ENCODE peak calls at places on chromosomes 3 and 15, in nine cellular contexts. One of them, this sample, is unnamed.

GRCh38 chr3:38438421-38438820 is 15.3 kb upstream of the ACVR2B start:
- DNase-seq in OCI-LY7: no peak
- DNase-seq in transverse colon: peak; percentile 21
- DNase-seq in tibial nerve: no peak
- DNase-seq in AG10803: no peak
- DNase-seq in cardiac fibroblast: no peak
- DNase-seq in GM12865: peak; percentile 13
- DNase-seq in cardiac muscle cell: peak; percentile 45
- DNase-seq in HCT116: no peak
- DNase-seq in this sample: no peak

GRCh38 chr15:64070965-64071851 is 22.4 kb downstream of the CIAO2A start:
- DNase-seq in OCI-LY7: no peak
- DNase-seq in transverse colon: peak; percentile 47
- DNase-seq in tibial nerve: peak; percentile 33
- DNase-seq in AG10803: peak; percentile 72
- DNase-seq in cardiac fibroblast: peak; percentile 88
- DNase-seq in GM12865: no peak
- DNase-seq in cardiac muscle cell: peak; percentile 86
- DNase-seq in HCT116: no peak
- DNase-seq in this sample: no peak

GRCh38 chr15:38079236-38079635 is 144.8 kb downstream of the TMCO5A start:
- DNase-seq in OCI-LY7: peak; percentile 22
- DNase-seq in transverse colon: no peak
- DNase-seq in tibial nerve: no peak
- DNase-seq in AG10803: no peak
- DNase-seq in cardiac fibroblast: no peak
- DNase-seq in GM12865: no peak
- DNase-seq in cardiac muscle cell: no peak
- DNase-seq in HCT116: no peak
- DNase-seq in this sample: no peak

GRCh38 chr15:43748376-43748775 is 2.1 kb downstream of the PDIA3 start:
- DNase-seq in OCI-LY7: peak; percentile 24
- DNase-seq in transverse colon: no peak
- DNase-seq in tibial nerve: no peak
- DNase-seq in AG10803: peak; percentile 34
- DNase-seq in cardiac fibroblast: peak; percentile 26
- DNase-seq in GM12865: peak; percentile 35
- DNase-seq in cardiac muscle cell: peak; percentile 25
- DNase-seq in HCT116: no peak
- DNase-seq in this sample: no peak

GRCh38 chr15:58731756-58732535 is 17.6 kb downstream of the ADAM10 start:
- DNase-seq in OCI-LY7: no peak
- DNase-seq in transverse colon: no peak
- DNase-seq in tibial nerve: no peak
- DNase-seq in AG10803: peak; percentile 67
- DNase-seq in cardiac fibroblast: peak; percentile 72
- DNase-seq in GM12865: no peak
- DNase-seq in cardiac muscle cell: peak; percentile 66
- DNase-seq in HCT116: peak; percentile 72
- DNase-seq in this sample: no peak

GRCh38 chr3:123586131-123586530 is 1.3 kb upstream of the HACD2 start:
- DNase-seq in OCI-LY7: peak; percentile 65
- DNase-seq in transverse colon: peak; percentile 60
- DNase-seq in tibial nerve: no peak
- DNase-seq in AG10803: peak; percentile 31
- DNase-seq in cardiac fibroblast: peak; percentile 56
- DNase-seq in GM12865: peak; percentile 73
- DNase-seq in cardiac muscle cell: peak; percentile 63
- DNase-seq in HCT116: peak; percentile 67
- DNase-seq in this sample: peak; percentile 45

GRCh38 chr15:66955871-66956585 is 109.4 kb upstream of the SMAD3 start:
- DNase-seq in OCI-LY7: no peak
- DNase-seq in transverse colon: no peak
- DNase-seq in tibial nerve: no peak
- DNase-seq in AG10803: peak; percentile 43
- DNase-seq in cardiac fibroblast: peak; percentile 34
- DNase-seq in GM12865: no peak
- DNase-seq in cardiac muscle cell: peak; percentile 17
- DNase-seq in HCT116: peak; percentile 56
- DNase-seq in this sample: no peak

GRCh38 chr15:68614621-68615035 is 35.8 kb downstream of the CORO2B start:
- DNase-seq in OCI-LY7: no peak
- DNase-seq in transverse colon: no peak
- DNase-seq in tibial nerve: peak; percentile 30
- DNase-seq in AG10803: no peak
- DNase-seq in cardiac fibroblast: peak; percentile 45
- DNase-seq in GM12865: no peak
- DNase-seq in cardiac muscle cell: peak; percentile 57
- DNase-seq in HCT116: no peak
- DNase-seq in this sample: no peak

GRCh38 chr3:138949445-138950005 is 2.5 kb downstream of the FOXL2NB start:
- DNase-seq in OCI-LY7: no peak
- DNase-seq in transverse colon: no peak
- DNase-seq in tibial nerve: no peak
- DNase-seq in AG10803: no peak
- DNase-seq in cardiac fibroblast: no peak
- DNase-seq in GM12865: no peak
- DNase-seq in cardiac muscle cell: no peak
- DNase-seq in HCT116: no peak
- DNase-seq in this sample: no peak

GRCh38 chr3:138949002-138949418 is 2.0 kb downstream of the FOXL2NB start:
- DNase-seq in OCI-LY7: no peak
- DNase-seq in transverse colon: no peak
- DNase-seq in tibial nerve: no peak
- DNase-seq in AG10803: no peak
- DNase-seq in cardiac fibroblast: no peak
- DNase-seq in GM12865: no peak
- DNase-seq in cardiac muscle cell: no peak
- DNase-seq in HCT116: no peak
- DNase-seq in this sample: no peak

GRCh38 chr3:138948371-138949001 is 1.5 kb downstream of the FOXL2NB start:
- DNase-seq in OCI-LY7: no peak
- DNase-seq in transverse colon: no peak
- DNase-seq in tibial nerve: no peak
- DNase-seq in AG10803: no peak
- DNase-seq in cardiac fibroblast: no peak
- DNase-seq in GM12865: no peak
- DNase-seq in cardiac muscle cell: no peak
- DNase-seq in HCT116: no peak
- DNase-seq in this sample: no peak

GRCh38 chr3:138950701-138951100 is 3.7 kb downstream of the FOXL2NB start:
- DNase-seq in OCI-LY7: no peak
- DNase-seq in transverse colon: no peak
- DNase-seq in tibial nerve: no peak
- DNase-seq in AG10803: no peak
- DNase-seq in cardiac fibroblast: no peak
- DNase-seq in GM12865: no peak
- DNase-seq in cardiac muscle cell: no peak
- DNase-seq in HCT116: no peak
- DNase-seq in this sample: no peak

DNA sequence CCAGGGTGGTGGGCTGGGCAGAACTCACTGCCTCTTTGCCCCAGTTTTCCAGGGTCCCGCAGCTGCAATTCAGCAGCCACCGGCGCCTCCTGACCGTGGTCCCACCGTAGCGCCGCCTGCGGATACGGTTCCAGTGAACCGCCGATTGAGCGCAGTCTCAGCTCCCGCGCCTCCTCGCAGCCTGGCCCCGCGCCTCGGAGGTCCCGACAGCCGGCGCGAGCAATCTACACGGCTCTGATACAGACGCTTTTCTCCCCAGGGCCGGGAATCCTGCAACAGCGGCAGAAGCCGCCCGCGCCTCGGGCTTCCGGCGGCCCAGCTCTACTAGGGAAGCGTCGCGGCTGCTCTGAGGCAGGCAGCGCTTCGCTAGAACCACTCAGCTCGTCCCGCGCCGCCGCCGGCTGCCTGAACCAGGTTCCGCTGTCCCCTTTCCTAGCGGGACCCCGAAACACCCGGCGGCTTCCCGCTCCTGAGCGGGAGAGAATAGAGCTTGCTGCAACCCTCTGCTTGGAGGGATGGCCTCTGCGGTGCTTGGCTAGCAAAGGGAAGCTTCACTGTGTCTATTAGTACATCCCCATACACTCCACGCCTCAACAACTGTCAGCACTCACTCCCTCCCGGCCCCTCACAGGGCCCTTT is 3.1 kb downstream of the FOXL2NB start:
- DNase-seq in OCI-LY7: no peak
- DNase-seq in transverse colon: no peak
- DNase-seq in tibial nerve: no peak
- DNase-seq in AG10803: no peak
- DNase-seq in cardiac fibroblast: peak; percentile 36
- DNase-seq in GM12865: no peak
- DNase-seq in cardiac muscle cell: peak; percentile 59
- DNase-seq in HCT116: no peak
- DNase-seq in this sample: no peak
- H3K4me3 ChIP-seq in OCI-LY7: no peak overlapping the region
- H3K4me3 ChIP-seq in transverse colon: peak overlapping the region; percentile 44
- H3K4me3 ChIP-seq in tibial nerve: peak overlapping the region; percentile 45
- H3K4me3 ChIP-seq in AG10803: no peak overlapping the region
- H3K4me3 ChIP-seq in cardiac fibroblast: peak overlapping the region; percentile 40
- H3K4me3 ChIP-seq in GM12865: no peak overlapping the region
- H3K4me3 ChIP-seq in cardiac muscle cell: peak overlapping the region; percentile 31
- H3K4me3 ChIP-seq in HCT116: no peak overlapping the region
- H3K4me3 ChIP-seq in this sample: no peak overlapping the region

DNA sequence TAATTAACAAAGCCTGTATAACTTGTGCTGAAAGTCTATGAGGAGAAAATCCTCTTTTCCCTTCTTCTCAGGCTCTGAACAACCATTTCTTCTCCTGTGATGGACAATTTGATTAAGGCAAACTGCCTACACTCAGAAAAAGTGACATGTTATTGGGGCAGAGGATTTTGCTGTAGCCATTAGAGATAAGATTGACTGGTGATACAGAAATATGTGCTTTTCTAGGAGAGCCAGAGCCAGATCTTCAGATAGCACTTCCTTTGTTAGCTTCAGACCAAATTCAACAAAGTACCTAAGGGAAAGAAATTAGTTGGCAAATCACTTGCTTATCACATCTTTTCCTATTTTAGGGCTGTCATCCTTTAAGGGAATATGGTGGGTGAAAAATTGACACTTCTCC is 259.9 kb downstream of the ARPP21 start:
- DNase-seq in OCI-LY7: no peak
- DNase-seq in transverse colon: no peak
- DNase-seq in tibial nerve: no peak
- DNase-seq in AG10803: no peak
- DNase-seq in cardiac fibroblast: no peak
- DNase-seq in GM12865: no peak
- DNase-seq in cardiac muscle cell: no peak
- DNase-seq in HCT116: no peak
- DNase-seq in this sample: no peak
- TF ChIP-seq CTCF in OCI-LY7: no peak
- TF ChIP-seq CTCF in transverse colon: no peak
- TF ChIP-seq CTCF in tibial nerve: no peak
- TF ChIP-seq CTCF in AG10803: no peak
- TF ChIP-seq CTCF in cardiac fibroblast: no peak
- TF ChIP-seq CTCF in GM12865: no peak
- TF ChIP-seq CTCF in cardiac muscle cell: no peak
- TF ChIP-seq CTCF in HCT116: no peak
- TF ChIP-seq CTCF in this sample: no peak

GRCh38 chr3:127135241-127136023 is 57.5 kb upstream of the PRR23E start:
- DNase-seq in OCI-LY7: no peak
- DNase-seq in transverse colon: no peak
- DNase-seq in tibial nerve: no peak
- DNase-seq in AG10803: no peak
- DNase-seq in cardiac fibroblast: peak; percentile 21
- DNase-seq in GM12865: no peak
- DNase-seq in cardiac muscle cell: peak; percentile 32
- DNase-seq in HCT116: no peak
- DNase-seq in this sample: no peak

GRCh38 chr3:127136706-127137105 is 56.2 kb upstream of the PRR23E start:
- DNase-seq in OCI-LY7: no peak
- DNase-seq in transverse colon: no peak
- DNase-seq in tibial nerve: no peak
- DNase-seq in AG10803: no peak
- DNase-seq in cardiac fibroblast: no peak
- DNase-seq in GM12865: no peak
- DNase-seq in cardiac muscle cell: no peak
- DNase-seq in HCT116: no peak
- DNase-seq in this sample: no peak

GRCh38 chr3:127137113-127137512 is 55.8 kb upstream of the PRR23E start:
- DNase-seq in OCI-LY7: no peak
- DNase-seq in transverse colon: no peak
- DNase-seq in tibial nerve: no peak
- DNase-seq in AG10803: no peak
- DNase-seq in cardiac fibroblast: no peak
- DNase-seq in GM12865: no peak
- DNase-seq in cardiac muscle cell: no peak
- DNase-seq in HCT116: no peak
- DNase-seq in this sample: no peak

GRCh38 chr3:127134887-127135240 is 58.1 kb upstream of the PRR23E start:
- DNase-seq in OCI-LY7: no peak
- DNase-seq in transverse colon: no peak
- DNase-seq in tibial nerve: no peak
- DNase-seq in AG10803: no peak
- DNase-seq in cardiac fibroblast: no peak
- DNase-seq in GM12865: no peak
- DNase-seq in cardiac muscle cell: no peak
- DNase-seq in HCT116: no peak
- DNase-seq in this sample: no peak

DNA sequence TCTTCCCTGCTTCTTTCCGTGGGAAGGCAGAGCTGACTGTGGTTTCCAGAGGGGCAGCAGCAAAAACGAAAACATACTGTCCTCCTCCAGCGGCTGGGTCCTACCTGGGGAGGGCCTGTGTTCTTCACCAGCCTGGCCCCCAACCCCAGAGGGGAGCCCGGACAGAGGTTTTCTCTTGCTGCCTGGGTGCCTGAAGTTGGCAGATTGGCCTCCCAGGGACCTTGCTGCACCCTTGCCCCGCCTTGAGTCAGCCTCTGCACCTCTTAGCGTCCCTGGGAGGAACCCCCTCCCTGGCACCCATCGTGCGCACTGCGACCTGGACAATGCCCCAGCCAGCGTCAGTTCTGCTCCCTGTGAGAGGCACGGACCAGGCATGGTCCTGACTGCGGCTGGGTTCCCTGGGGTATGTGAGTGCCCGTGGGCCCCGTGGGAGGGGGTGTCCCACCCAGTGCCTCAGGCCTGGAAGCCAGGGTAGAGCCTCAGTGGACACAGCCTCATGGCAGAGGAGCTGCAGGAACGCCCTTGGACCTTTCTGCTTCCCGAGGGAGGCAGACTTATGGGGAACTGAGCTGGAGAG is 56.8 kb upstream of the PRR23E start:
- DNase-seq in OCI-LY7: no peak
- DNase-seq in transverse colon: no peak
- DNase-seq in tibial nerve: no peak
- DNase-seq in AG10803: no peak
- DNase-seq in cardiac fibroblast: no peak
- DNase-seq in GM12865: no peak
- DNase-seq in cardiac muscle cell: no peak
- DNase-seq in HCT116: no peak
- DNase-seq in this sample: no peak
- H3K4me3 ChIP-seq in OCI-LY7: no peak overlapping the region
- H3K4me3 ChIP-seq in transverse colon: no peak overlapping the region
- H3K4me3 ChIP-seq in tibial nerve: peak overlapping the region; percentile 29
- H3K4me3 ChIP-seq in AG10803: no peak overlapping the region
- H3K4me3 ChIP-seq in cardiac fibroblast: no peak overlapping the region
- H3K4me3 ChIP-seq in GM12865: no peak overlapping the region
- H3K4me3 ChIP-seq in cardiac muscle cell: no peak overlapping the region
- H3K4me3 ChIP-seq in HCT116: no peak overlapping the region
- H3K4me3 ChIP-seq in this sample: no peak overlapping the region

DNA sequence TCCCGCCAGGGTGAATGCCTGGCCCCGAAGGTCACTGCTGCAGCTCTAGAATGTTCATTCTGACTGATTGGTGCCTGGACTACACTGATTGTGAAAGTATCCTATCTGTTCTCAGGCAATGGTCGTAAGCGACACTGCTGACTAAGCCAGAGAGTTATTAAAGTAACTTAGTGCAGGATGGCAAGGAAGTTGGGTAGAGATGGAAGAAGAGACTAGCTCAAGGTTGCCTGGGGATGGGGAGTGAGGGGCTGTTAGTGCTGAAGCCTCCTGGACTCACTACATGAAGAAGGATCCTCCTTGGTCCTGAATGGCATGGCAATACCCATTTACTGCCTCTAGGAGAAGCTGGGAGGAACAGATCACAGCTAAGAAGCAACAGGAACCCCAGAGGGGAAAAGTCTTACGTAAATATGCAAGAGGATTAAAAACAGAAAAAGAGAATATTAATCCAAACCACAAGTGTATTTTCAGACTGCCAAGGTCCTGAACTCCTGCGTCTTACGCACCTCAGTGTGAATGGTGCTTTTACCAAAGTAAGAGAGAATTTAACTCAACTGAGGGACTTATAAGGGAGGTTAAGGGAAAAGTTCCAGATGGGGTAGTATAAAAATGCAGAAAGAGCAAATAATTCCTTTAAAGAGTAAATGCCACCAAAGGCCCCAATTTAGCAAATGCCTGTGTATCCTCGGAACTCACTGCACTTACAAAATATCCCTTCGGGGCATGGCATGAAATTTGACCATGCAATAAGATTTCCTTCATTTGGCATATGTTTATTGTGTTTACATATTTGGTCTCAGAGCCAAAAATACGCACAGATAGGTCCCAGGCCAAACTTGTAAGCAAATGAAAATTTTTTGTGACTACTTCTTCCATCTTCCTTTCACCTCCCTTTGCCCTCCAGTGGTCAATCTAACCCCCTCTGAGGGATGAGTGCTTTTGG is 64.0 kb upstream of the DGKG start:
- DNase-seq in OCI-LY7: no peak
- DNase-seq in transverse colon: no peak
- DNase-seq in tibial nerve: no peak
- DNase-seq in AG10803: peak; percentile 72
- DNase-seq in cardiac fibroblast: peak; percentile 59
- DNase-seq in GM12865: peak; percentile 33
- DNase-seq in cardiac muscle cell: peak; percentile 51
- DNase-seq in HCT116: no peak
- DNase-seq in this sample: peak; percentile 9
- TF ChIP-seq CTCF in OCI-LY7: peak; percentile 37
- TF ChIP-seq CTCF in transverse colon: no peak
- TF ChIP-seq CTCF in tibial nerve: no peak
- TF ChIP-seq CTCF in AG10803: peak; percentile 58
- TF ChIP-seq CTCF in cardiac fibroblast: peak; percentile 44
- TF ChIP-seq CTCF in GM12865: peak; percentile 26
- TF ChIP-seq CTCF in cardiac muscle cell: peak; percentile 35
- TF ChIP-seq CTCF in HCT116: no peak
- TF ChIP-seq CTCF in this sample: peak; percentile 27

This sample was measured in GM06990.